ENCODE peak calls at places on chromosome 7, in five cellular contexts. D is stimulated activated CD4-positive, alpha-beta T cell treated with anti-CD3 and anti-CD28 coated beads, Interleukin-1b, Interleukin-23, amount 100 ng/mL, for 1 hour; U is fibroblast of mammary gland; W is GM12891; R is epithelial cell of proximal tubule. J is an unnamed sample.

GRCh38 chr7:124566576-124566975 is 199.0 kb downstream of the GPR37 start:
- DNase-seq in D (no peak), U (no peak), W (no peak), R (peak), J (no peak)

GRCh38 chr7:17099083-17099973 is 199.1 kb upstream of the AHR start:
- DNase-seq in D (no peak), U (peak), W (no peak), R (peak), J (no peak)

GRCh38 chr7:2008936-2009540 is 223.7 kb downstream of the MAD1L1 start:
- DNase-seq in D (no peak), U (no peak), W (no peak), R (no peak), J (no peak)

GRCh38 chr7:12633589-12633988 is 53.8 kb upstream of the ARL4A start:
- DNase-seq in D (no peak), U (no peak), W (no peak), R (no peak), J (no peak)

GRCh38 chr7:81883801-81884393 is 114.0 kb upstream of the HGF start:
- DNase-seq in D (no peak), U (no peak), W (no peak), R (no peak), J (no peak)

GRCh38 chr7:30904566-30904965 is 7.1 kb upstream of the AQP1 start:
- DNase-seq in D (no peak), U (no peak), W (no peak), R (no peak), J (no peak)

GRCh38 chr7:35736725-35737124 is 41.8 kb upstream of the HERPUD2 start:
- DNase-seq in D (no peak), U (peak), W (no peak), R (peak), J (no peak)

GRCh38 chr7:14839307-14839706 is 63.2 kb downstream of the DGKB start:
- DNase-seq in D (no peak), U (no peak), W (no peak), R (no peak), J (no peak)

GRCh38 chr7:23894891-23895569 is 185.0 kb downstream of the STK31 start:
- DNase-seq in D (no peak), U (no peak), W (no peak), R (no peak), J (no peak)

GRCh38 chr7:43639858-43640491 is 57.1 kb downstream of the STK17A start:
- DNase-seq in D (no peak), U (peak), W (no peak), R (peak), J (no peak)

GRCh38 chr7:37441405-37441797 is 7.3 kb downstream of the ELMO1 start:
- DNase-seq in D (no peak), U (no peak), W (no peak), R (no peak), J (no peak)

GRCh38 chr7:119472398-119473038 is 800.5 kb upstream of the KCND2 start:
- DNase-seq in D (no peak), U (no peak), W (no peak), R (no peak), J (no peak)

GRCh38 chr7:155767562-155768437 is 44.5 kb downstream of the SHH start:
- DNase-seq in D (no peak), U (no peak), W (no peak), R (no peak), J (no peak)

GRCh38 chr7:24325708-24326107 is 41.7 kb downstream of the NPY start:
- DNase-seq in D (no peak), U (no peak), W (no peak), R (no peak), J (no peak)

J was measured in esophagus squamous epithelium.